ENCODE peak calls at places on chromosomes 7 and 10, in ten cellular contexts. One of them, this sample, is unnamed.

GRCh38 chr10:103467391-103467790 is 8.7 kb upstream of the CALHM1 start:
- DNase-seq in upper lobe of right lung: no peak
- DNase-seq in NCI-H1092: no peak
- DNase-seq in NCI-H1105: no peak
- DNase-seq in stimulated activated effector memory CD8-positive, alpha-beta T cell treated with anti-CD3 and anti-CD28 coated beads, Interleukin-12 subunit alpha, Interleukin-12 subunit beta, amount 100 ng/mL, for 72 hours: no peak
- DNase-seq in NCI-H2171 treated with DMSO at 0.1 percent for 48 hours: no peak
- DNase-seq in Peyer's patch: no peak
- DNase-seq in ELR: no peak
- DNase-seq in cardiac muscle cell: no peak
- DNase-seq in mucosa of descending colon: no peak
- DNase-seq in this sample: no peak

GRCh38 chr7:92778972-92779371 is 57.4 kb downstream of the CDK6 start:
- DNase-seq in ELR: no peak
- DNase-seq in NCI-H2171 treated with DMSO at 0.1 percent for 48 hours: no peak
- DNase-seq in Peyer's patch: no peak
- DNase-seq in stimulated activated effector memory CD8-positive, alpha-beta T cell treated with anti-CD3 and anti-CD28 coated beads, Interleukin-12 subunit alpha, Interleukin-12 subunit beta, amount 100 ng/mL, for 72 hours: no peak
- DNase-seq in cardiac muscle cell: peak
- DNase-seq in upper lobe of right lung: no peak
- DNase-seq in NCI-H1105: no peak
- DNase-seq in mucosa of descending colon: no peak
- DNase-seq in NCI-H1092: no peak
- DNase-seq in this sample: peak

GRCh38 chr7:154873722-154874121 is 129.2 kb downstream of the PAXIP1 start:
- DNase-seq in stimulated activated effector memory CD8-positive, alpha-beta T cell treated with anti-CD3 and anti-CD28 coated beads, Interleukin-12 subunit alpha, Interleukin-12 subunit beta, amount 100 ng/mL, for 72 hours: no peak
- DNase-seq in upper lobe of right lung: no peak
- DNase-seq in cardiac muscle cell: no peak
- DNase-seq in Peyer's patch: no peak
- DNase-seq in NCI-H1105: no peak
- DNase-seq in mucosa of descending colon: no peak
- DNase-seq in ELR: no peak
- DNase-seq in NCI-H1092: no peak
- DNase-seq in NCI-H2171 treated with DMSO at 0.1 percent for 48 hours: no peak
- DNase-seq in this sample: no peak

GRCh38 chr7:154858836-154859537 is 143.9 kb downstream of the PAXIP1 start:
- DNase-seq in ELR: no peak
- DNase-seq in NCI-H1092: no peak
- DNase-seq in cardiac muscle cell: no peak
- DNase-seq in NCI-H1105: no peak
- DNase-seq in stimulated activated effector memory CD8-positive, alpha-beta T cell treated with anti-CD3 and anti-CD28 coated beads, Interleukin-12 subunit alpha, Interleukin-12 subunit beta, amount 100 ng/mL, for 72 hours: no peak
- DNase-seq in mucosa of descending colon: no peak
- DNase-seq in upper lobe of right lung: peak
- DNase-seq in Peyer's patch: no peak
- DNase-seq in NCI-H2171 treated with DMSO at 0.1 percent for 48 hours: no peak
- DNase-seq in this sample: no peak

GRCh38 chr10:29344073-29344820 is 55.4 kb downstream of the LYZL1 start:
- DNase-seq in ELR: peak
- DNase-seq in NCI-H1092: no peak
- DNase-seq in stimulated activated effector memory CD8-positive, alpha-beta T cell treated with anti-CD3 and anti-CD28 coated beads, Interleukin-12 subunit alpha, Interleukin-12 subunit beta, amount 100 ng/mL, for 72 hours: no peak
- DNase-seq in NCI-H1105: no peak
- DNase-seq in Peyer's patch: no peak
- DNase-seq in cardiac muscle cell: peak
- DNase-seq in NCI-H2171 treated with DMSO at 0.1 percent for 48 hours: no peak
- DNase-seq in upper lobe of right lung: no peak
- DNase-seq in mucosa of descending colon: no peak
- DNase-seq in this sample: no peak

GRCh38 chr7:155412416-155413253 is 45.3 kb upstream of the EN2 start:
- DNase-seq in mucosa of descending colon: no peak
- DNase-seq in stimulated activated effector memory CD8-positive, alpha-beta T cell treated with anti-CD3 and anti-CD28 coated beads, Interleukin-12 subunit alpha, Interleukin-12 subunit beta, amount 100 ng/mL, for 72 hours: peak
- DNase-seq in cardiac muscle cell: peak
- DNase-seq in upper lobe of right lung: peak
- DNase-seq in NCI-H1105: peak
- DNase-seq in NCI-H1092: peak
- DNase-seq in Peyer's patch: peak
- DNase-seq in NCI-H2171 treated with DMSO at 0.1 percent for 48 hours: peak
- DNase-seq in ELR: peak
- DNase-seq in this sample: peak

GRCh38 chr7:39248041-39248692 is 270.5 kb downstream of the POU6F2 start:
- DNase-seq in cardiac muscle cell: no peak
- DNase-seq in NCI-H2171 treated with DMSO at 0.1 percent for 48 hours: no peak
- DNase-seq in stimulated activated effector memory CD8-positive, alpha-beta T cell treated with anti-CD3 and anti-CD28 coated beads, Interleukin-12 subunit alpha, Interleukin-12 subunit beta, amount 100 ng/mL, for 72 hours: no peak
- DNase-seq in Peyer's patch: no peak
- DNase-seq in NCI-H1105: no peak
- DNase-seq in NCI-H1092: no peak
- DNase-seq in ELR: no peak
- DNase-seq in upper lobe of right lung: no peak
- DNase-seq in mucosa of descending colon: no peak
- DNase-seq in this sample: no peak

GRCh38 chr10:91511549-91512330 is 101.6 kb downstream of the HECTD2 start:
- DNase-seq in ELR: peak
- DNase-seq in cardiac muscle cell: peak
- DNase-seq in stimulated activated effector memory CD8-positive, alpha-beta T cell treated with anti-CD3 and anti-CD28 coated beads, Interleukin-12 subunit alpha, Interleukin-12 subunit beta, amount 100 ng/mL, for 72 hours: no peak
- DNase-seq in upper lobe of right lung: no peak
- DNase-seq in Peyer's patch: no peak
- DNase-seq in NCI-H1092: no peak
- DNase-seq in NCI-H2171 treated with DMSO at 0.1 percent for 48 hours: no peak
- DNase-seq in mucosa of descending colon: no peak
- DNase-seq in NCI-H1105: no peak
- DNase-seq in this sample: no peak

GRCh38 chr7:39919646-39920045 is 30.4 kb upstream of the CDK13 start:
- DNase-seq in Peyer's patch: no peak
- DNase-seq in NCI-H1092: no peak
- DNase-seq in stimulated activated effector memory CD8-positive, alpha-beta T cell treated with anti-CD3 and anti-CD28 coated beads, Interleukin-12 subunit alpha, Interleukin-12 subunit beta, amount 100 ng/mL, for 72 hours: no peak
- DNase-seq in upper lobe of right lung: no peak
- DNase-seq in mucosa of descending colon: no peak
- DNase-seq in NCI-H1105: no peak
- DNase-seq in ELR: no peak
- DNase-seq in cardiac muscle cell: no peak
- DNase-seq in NCI-H2171 treated with DMSO at 0.1 percent for 48 hours: no peak
- DNase-seq in this sample: no peak

This sample was measured in transverse colon.